ENCODE peak calls at places on chromosome 3, in ten cellular contexts. P, E, H, W, F, U, Z, D, X and R are unnamed samples.

GRCh38 chr3:98788651-98789050 is 25.5 kb downstream of the ST3GAL6 start:
- DNase-seq in F (no peak), X (peak; percentile 60), E (peak; percentile 14), U (peak; percentile 49), Z (no peak), P (no peak), D (no peak), H (no peak), W (no peak), R (no peak)

GRCh38 chr3:284316-284715 is 87.8 kb downstream of the CHL1 start:
- DNase-seq in D (no peak), H (no peak), U (no peak), P (no peak), X (no peak), Z (no peak), W (no peak), F (no peak), E (no peak), R (no peak)

GRCh38 chr3:11367116-11367781 is 95.1 kb downstream of the ATG7 start:
- DNase-seq in F (no peak), W (no peak), X (peak; percentile 96), H (peak; percentile 33), U (no peak), D (no peak), P (peak; percentile 73), Z (no peak), E (peak; percentile 66), R (peak; percentile 65)

GRCh38 chr3:196292281-196292923 is 4.9 kb upstream of the PCYT1A start:
- DNase-seq in W (no peak), H (no peak), Z (no peak), D (no peak), F (no peak), U (no peak), X (no peak), E (no peak), P (no peak), R (no peak)

GRCh38 chr3:136787226-136787793 is 31.6 kb upstream of the SLC35G2 start:
- DNase-seq in E (peak; percentile 52), W (no peak), Z (peak; percentile 65), F (no peak), D (no peak), U (no peak), X (peak; percentile 56), P (peak; percentile 45), H (no peak), R (peak; percentile 29)

GRCh38 chr3:188286087-188286513 is 132.1 kb downstream of the LPP start:
- DNase-seq in H (no peak), D (peak; percentile 82), P (peak; percentile 100), F (no peak), W (peak; percentile 65), X (peak; percentile 97), Z (no peak), E (peak; percentile 98), U (no peak), R (peak; percentile 92)

GRCh38 chr3:53730565-53730964 is 115.7 kb downstream of the CHDH start:
- DNase-seq in X (peak; percentile 57), H (no peak), D (no peak), P (no peak), Z (peak; percentile 56), U (peak; percentile 66), W (no peak), F (no peak), E (peak; percentile 22), R (peak; percentile 28)

GRCh38 chr3:150183619-150184425 is 213.1 kb upstream of the PFN2 start:
- DNase-seq in D (peak; percentile 68), U (peak; percentile 63), F (peak; percentile 56), H (peak; percentile 83), X (peak; percentile 86), E (peak; percentile 92), P (peak; percentile 83), Z (peak; percentile 56), W (peak; percentile 58), R (peak; percentile 95)

GRCh38 chr3:128432898-128433629 is 33.6 kb downstream of the DNAJB8 start:
- DNase-seq in Z (no peak), W (peak; percentile 42), D (no peak), X (no peak), F (no peak), H (peak; percentile 86), U (peak; percentile 49), E (peak; percentile 42), P (no peak), R (peak; percentile 48)

GRCh38 chr3:63824309-63824708 is 5.2 kb downstream of the C3orf49 start:
- DNase-seq in F (no peak), H (no peak), X (peak; percentile 11), U (no peak), Z (no peak), D (no peak), P (peak; percentile 87), W (no peak), E (peak; percentile 63), R (peak; percentile 21)

GRCh38 chr3:37961622-37962455 is 28.7 kb upstream of the VILL start:
- DNase-seq in W (no peak), P (no peak), H (no peak), F (no peak), U (no peak), X (no peak), D (no peak), E (no peak), Z (peak; percentile 50), R (no peak)

GRCh38 chr3:132231633-132232032 is 85.6 kb upstream of the ACP3 start:
- DNase-seq in H (no peak), E (peak; percentile 83), D (no peak), P (peak; percentile 55), W (peak; percentile 62), U (no peak), X (peak; percentile 64), Z (no peak), F (no peak), R (peak; percentile 44)

GRCh38 chr3:105353485-105354161 is 13.1 kb upstream of the ALCAM start:
- DNase-seq in Z (no peak), F (no peak), H (peak; percentile 54), W (peak; percentile 64), U (no peak), X (peak; percentile 78), E (no peak), P (peak; percentile 64), D (no peak), R (peak; percentile 59)

GRCh38 chr3:66722675-66723074 is 221.9 kb upstream of the LRIG1 start:
- DNase-seq in D (no peak), H (no peak), X (peak; percentile 43), U (no peak), E (peak; percentile 80), P (peak; percentile 95), W (no peak), F (no peak), Z (no peak), R (peak; percentile 73)

GRCh38 chr3:81550415-81550814 is 211.0 kb downstream of the GBE1 start:
- DNase-seq in E (peak; percentile 75), U (no peak), H (no peak), X (no peak), W (no peak), Z (no peak), D (no peak), P (peak; percentile 20), F (no peak), R (no peak)

DNA sequence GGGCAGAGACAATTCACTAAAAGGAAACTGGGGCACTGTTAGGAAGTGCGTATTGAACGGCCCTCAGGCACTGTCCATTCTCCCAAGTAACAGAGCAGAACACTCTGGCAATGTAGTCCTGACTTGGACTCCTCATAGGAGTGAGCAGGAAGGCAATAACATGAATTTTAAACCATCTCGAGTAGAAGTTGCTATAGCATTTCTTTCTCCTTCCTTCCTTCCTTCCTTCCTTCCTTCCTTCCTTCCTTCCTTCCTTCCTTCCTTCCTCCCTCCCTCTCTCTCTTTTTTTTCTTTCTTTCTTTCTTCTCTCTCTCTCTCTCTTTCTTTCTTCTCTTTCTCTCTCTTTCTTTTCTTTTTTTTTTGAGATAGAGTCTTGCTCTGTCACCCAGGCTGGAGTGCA is 46.4 kb upstream of the TRA2B start:
- DNase-seq in D (no peak), E (no peak), X (no peak), U (no peak), F (no peak), W (no peak), P (no peak), H (no peak), Z (no peak), R (no peak)
- H3K4me1 ChIP-seq in D (no peaks in the 10 kb centered on the region), E (no peaks in the 10 kb centered on the region), X (no peaks in the 10 kb centered on the region), U (no peaks in the 10 kb centered on the region), F (no peaks in the 10 kb centered on the region), W (no peaks in the 10 kb centered on the region), P (peaks cover 2% of the 10 kb centered on the region), H (peaks cover 14% of the 10 kb centered on the region), Z (no peaks in the 10 kb centered on the region), R (peaks cover 32% of the 10 kb centered on the region)

DNA sequence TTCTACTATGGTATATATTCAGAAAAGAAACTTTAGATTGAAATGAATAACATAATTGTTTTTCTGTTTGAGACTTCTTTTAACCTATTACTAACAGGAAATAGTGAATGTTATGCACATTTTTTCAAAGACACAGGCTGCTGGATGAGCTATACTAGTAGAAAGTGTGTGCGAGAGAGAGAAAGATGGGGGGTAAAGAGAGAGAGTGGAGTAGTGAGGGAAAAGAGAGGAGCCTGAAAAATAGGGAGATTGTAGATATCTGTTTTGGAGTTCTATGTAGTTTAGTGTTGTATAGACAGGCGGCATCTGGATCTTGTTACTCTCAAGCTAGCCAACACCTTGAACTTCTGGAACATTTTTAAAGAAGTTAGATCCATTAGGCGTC is 2.4 kb downstream of the RBMS3 start:
- DNase-seq in F (no peak), H (no peak), Z (no peak), P (peak; percentile 15), E (peak; percentile 39), W (no peak), X (peak; percentile 46), D (no peak), U (no peak), R (peak; percentile 52)
- H3K4me3 ChIP-seq in F (peak overlapping the region; percentile 65), H (no peak overlapping the region), Z (peak overlapping the region; percentile 25), P (peak overlapping the region; percentile 91), E (peak overlapping the region; percentile 87), W (no peak overlapping the region), X (peak overlapping the region; percentile 54), D (no peak overlapping the region), U (peak overlapping the region; percentile 83), R (peak overlapping the region; percentile 91)

DNA sequence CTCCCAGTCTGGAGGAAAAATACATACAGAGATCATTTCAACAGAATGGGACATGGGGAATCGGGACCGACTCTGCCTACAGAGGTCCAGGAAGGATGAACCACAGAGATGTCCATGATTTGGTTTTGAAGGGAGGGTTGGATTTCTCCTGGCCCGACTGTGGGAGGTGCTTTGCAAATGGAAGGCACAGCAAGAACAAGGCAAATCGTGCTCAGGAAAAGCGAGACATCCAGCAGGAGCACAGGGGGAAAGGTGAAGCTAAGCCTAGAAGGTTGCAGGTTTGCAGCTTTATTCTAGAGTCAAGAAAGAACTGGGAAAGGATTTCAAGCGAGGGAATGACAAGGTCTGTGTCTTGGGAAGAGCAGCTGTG is 181.9 kb downstream of the OPA1 start:
- DNase-seq in Z (no peak), X (no peak), D (no peak), U (no peak), W (no peak), E (no peak), H (no peak), P (no peak), F (no peak), R (no peak)
- H3K27me3 ChIP-seq in Z (no peaks in the 10 kb centered on the region), X (no peaks in the 10 kb centered on the region), D (no peaks in the 10 kb centered on the region), U (peaks cover 31% of the 10 kb centered on the region), W (no peaks in the 10 kb centered on the region), E (peaks cover 71% of the 10 kb centered on the region), H (peaks cover 34% of the 10 kb centered on the region), P (peaks cover 66% of the 10 kb centered on the region), F (no peaks in the 10 kb centered on the region), R (peaks cover 48% of the 10 kb centered on the region)

DNA sequence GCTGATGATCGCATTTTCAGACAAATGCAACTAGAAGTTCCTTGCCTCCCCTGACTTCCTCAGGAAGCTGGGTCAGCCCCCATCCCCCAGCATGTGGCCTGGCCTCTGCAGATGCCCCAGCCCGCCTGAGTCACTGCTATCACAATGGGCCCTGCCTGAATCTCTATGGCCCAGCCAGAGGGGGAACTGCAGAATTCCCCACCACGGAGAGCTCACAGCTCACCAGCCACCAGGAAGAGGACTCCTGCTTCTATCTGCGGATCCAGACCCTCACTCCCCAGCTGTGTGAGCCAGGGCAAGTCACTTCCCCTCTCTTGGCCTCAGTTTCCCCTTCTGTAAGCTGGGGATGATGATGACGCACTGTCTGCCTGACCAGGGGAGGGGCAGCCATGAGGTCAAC is 6.9 kb downstream of the PLXND1 start:
- DNase-seq in D (no peak), Z (no peak), F (no peak), H (peak; percentile 57), E (peak; percentile 86), U (no peak), X (peak; percentile 82), W (no peak), P (peak; percentile 82), R (peak; percentile 47)
- H3K4me1 ChIP-seq in D (peaks cover 88% of the 10 kb centered on the region), Z (peaks cover 9% of the 10 kb centered on the region), F (peaks cover 9% of the 10 kb centered on the region), H (peaks cover 44% of the 10 kb centered on the region), E (peaks cover 67% of the 10 kb centered on the region), U (peaks cover 23% of the 10 kb centered on the region), X (peaks cover 28% of the 10 kb centered on the region), W (peaks cover 21% of the 10 kb centered on the region), P (peaks cover 57% of the 10 kb centered on the region), R (peaks cover 94% of the 10 kb centered on the region)